ENCODE peak calls at places on chromosomes 6 and 20, in seven cellular contexts. V is HepG2, K is HCT116, A is H1, U is K562, Z is GM12878, M is SK-N-SH. R is an unnamed sample.

GRCh38 chr20:53581444-53582311 is 12.0 kb downstream of the ZNF217 start:
- DNase-seq in U (no peak), Z (no peak), V (no peak), K (no peak), A (no peak), M (no peak), R (no peak)

GRCh38 chr6:150940951-150941350 is 75.4 kb downstream of the MTHFD1L start:
- DNase-seq in A (no peak), V (no peak), M (no peak), U (no peak), K (no peak), Z (no peak), R (no peak)

GRCh38 chr6:159508966-159509365 is 184.1 kb downstream of the SOD2 start:
- DNase-seq in K (no peak), U (no peak), A (no peak), M (no peak), Z (no peak), V (no peak), R (no peak)

GRCh38 chr6:148971027-148971927 is 224.4 kb downstream of the UST start:
- DNase-seq in K (no peak), U (no peak), Z (no peak), V (no peak), A (no peak), M (no peak), R (no peak)

GRCh38 chr6:129416337-129416990 is 293.5 kb downstream of the ARHGAP18 start:
- DNase-seq in K (no peak), M (no peak), A (no peak), Z (no peak), V (no peak), U (no peak), R (no peak)

GRCh38 chr20:57080796-57081195 is 185.6 kb downstream of the BMP7 start:
- DNase-seq in A (no peak), V (no peak), U (no peak), Z (no peak), M (no peak), K (no peak), R (no peak)

GRCh38 chr20:34369265-34369664 is 6.2 kb downstream of the ITCH start:
- DNase-seq in M (no peak), A (no peak), K (no peak), U (no peak), V (no peak), Z (no peak), R (no peak)

GRCh38 chr20:19114410-19114809 is 98.0 kb upstream of the SLC24A3 start:
- DNase-seq in U (no peak), V (no peak), Z (peak; percentile 34), M (no peak), K (no peak), A (no peak), R (no peak)

GRCh38 chr6:93848011-93848620 is 428.8 kb upstream of the EPHA7 start:
- DNase-seq in M (no peak), A (no peak), U (no peak), V (no peak), K (no peak), Z (no peak), R (no peak)

GRCh38 chr20:44104807-44105517 is 82.0 kb downstream of the JPH2 start:
- DNase-seq in V (no peak), K (no peak), Z (no peak), U (no peak), A (no peak), M (peak; percentile 52), R (no peak)

GRCh38 chr6:143614270-143614669 is 63.5 kb upstream of the PHACTR2 start:
- DNase-seq in M (no peak), V (no peak), Z (no peak), U (no peak), K (no peak), A (no peak), R (no peak)

GRCh38 chr20:36926653-36927200 is 24.8 kb downstream of the SAMHD1 start:
- DNase-seq in U (no peak), Z (no peak), A (no peak), M (no peak), V (no peak), K (no peak), R (no peak)

GRCh38 chr6:43993881-43994523 is 133.2 kb downstream of the MRPL14 start:
- DNase-seq in A (no peak), K (no peak), M (no peak), V (no peak), Z (no peak), U (no peak), R (no peak)

GRCh38 chr6:144033816-144034540 is 25.9 kb upstream of the PLAGL1 start:
- DNase-seq in K (no peak), A (no peak), V (no peak), M (no peak), U (no peak), Z (no peak), R (no peak)

GRCh38 chr6:158417760-158418098 is 105.5 kb downstream of the TULP4 start:
- DNase-seq in Z (no peak), K (no peak), A (no peak), U (no peak), V (no peak), M (no peak), R (no peak)

GRCh38 chr20:57397004-57397692 is 6.0 kb downstream of the RBM38 start:
- DNase-seq in M (no peak), K (no peak), V (no peak), U (no peak), A (no peak), Z (no peak), R (no peak)

GRCh38 chr6:149130093-149130872 is 187.2 kb upstream of the TAB2 start:
- DNase-seq in K (no peak), M (no peak), A (no peak), V (no peak), Z (no peak), U (no peak), R (no peak)

GRCh38 chr20:61114776-61115175 is 137.3 kb upstream of the CDH4 start:
- DNase-seq in Z (no peak), M (no peak), V (no peak), U (no peak), A (no peak), K (no peak), R (no peak)

GRCh38 chr20:33689973-33690372 is 3.8 kb upstream of the E2F1 start:
- DNase-seq in A (no peak), U (peak; percentile 57), Z (no peak), K (no peak), M (no peak), V (peak; percentile 50), R (no peak)

GRCh38 chr6:142935553-142936517 is 9.1 kb downstream of the HIVEP2 start:
- DNase-seq in A (no peak), Z (no peak), U (no peak), M (no peak), V (no peak), K (no peak), R (no peak)

GRCh38 chr6:17381429-17382147 is 11.8 kb upstream of the CAP2 start:
- DNase-seq in U (no peak), Z (no peak), V (no peak), M (no peak), K (no peak), A (no peak), R (no peak)

GRCh38 chr6:106199998-106200397 is 113.9 kb downstream of the PRDM1 start:
- DNase-seq in K (no peak), U (no peak), Z (no peak), V (no peak), M (no peak), A (no peak), R (no peak)

GRCh38 chr6:10146723-10147451 is 268.0 kb downstream of the TFAP2A start:
- DNase-seq in A (no peak), Z (peak; percentile 8), V (peak; percentile 44), U (peak; percentile 70), K (peak; percentile 40), M (peak; percentile 29), R (peak; percentile 25)

GRCh38 chr20:62951143-62951895 is 1.2 kb upstream of the SLC17A9 start:
- DNase-seq in V (no peak), K (no peak), A (no peak), M (no peak), Z (no peak), U (no peak), R (no peak)
- H3K9ac ChIP-seq in V (peak overlapping the region; percentile 95), K (peak overlapping the region; percentile 81), A (no peak overlapping the region), M (no peak overlapping the region), Z (no peak overlapping the region), U (no peak overlapping the region), R (no peak overlapping the region)

DNA sequence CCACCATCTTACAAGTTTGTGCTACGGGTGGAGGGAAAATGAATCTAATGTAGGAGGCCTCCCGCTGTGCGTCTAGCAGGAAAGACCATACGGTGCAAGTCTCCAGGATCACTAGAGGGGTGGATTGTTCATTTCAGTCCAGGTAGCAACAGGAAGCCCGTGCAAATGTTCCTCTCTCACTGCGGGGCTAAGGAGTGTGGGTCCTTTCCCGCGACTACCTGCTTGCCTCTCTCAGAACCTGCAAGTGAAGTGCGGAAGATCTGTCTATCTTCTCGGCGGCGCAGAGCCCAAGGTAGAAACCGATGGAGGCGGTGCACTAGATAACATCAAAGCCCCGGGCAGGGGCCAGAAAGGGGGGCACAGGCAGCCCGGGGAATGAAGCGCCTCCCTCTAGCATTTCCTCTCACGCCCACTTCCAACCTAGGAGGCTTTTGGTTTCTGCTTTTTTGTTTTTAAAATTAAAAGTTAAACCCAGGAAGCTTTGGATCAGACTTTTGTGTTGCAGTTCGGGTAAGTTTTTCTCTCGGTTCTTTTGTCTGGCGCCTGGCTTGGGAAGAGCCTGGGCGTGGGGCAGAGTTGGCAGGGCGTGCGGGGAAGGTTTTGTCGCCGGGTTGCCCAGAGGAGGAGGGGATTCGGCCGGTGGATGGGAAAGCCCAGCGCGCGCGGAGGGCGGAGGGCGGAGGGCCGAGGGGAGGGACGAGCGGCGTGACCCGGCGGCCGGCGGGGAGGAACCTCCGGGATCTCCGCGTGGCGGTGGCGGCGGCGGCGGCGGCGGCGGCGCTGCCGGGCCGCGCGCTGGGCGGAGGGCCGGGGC is 3.5 kb upstream of the HIVEP1 start:
- DNase-seq in V (peak; percentile 83), K (peak; percentile 49), A (no peak), Z (peak; percentile 43), M (peak; percentile 89), U (peak; percentile 86), R (peak; percentile 25)
- TF ChIP-seq YY1 in V (peak; percentile 6), K (no peak), A (no peak), Z (no peak), M (peak; percentile 23), U (no peak), R (no peak)

GRCh38 chr6:30828027-30828962 is 56.0 kb upstream of the DDR1 start:
- DNase-seq in K (no peak), Z (no peak), V (peak; percentile 85), M (peak; percentile 80), A (no peak), U (peak; percentile 94), R (no peak)
- H3K4me3 ChIP-seq in K (no peak overlapping the region), Z (no peak overlapping the region), V (peak overlapping the region; percentile 45), M (no peak overlapping the region), A (no peak overlapping the region), U (no peak overlapping the region), R (no peak overlapping the region)

DNA sequence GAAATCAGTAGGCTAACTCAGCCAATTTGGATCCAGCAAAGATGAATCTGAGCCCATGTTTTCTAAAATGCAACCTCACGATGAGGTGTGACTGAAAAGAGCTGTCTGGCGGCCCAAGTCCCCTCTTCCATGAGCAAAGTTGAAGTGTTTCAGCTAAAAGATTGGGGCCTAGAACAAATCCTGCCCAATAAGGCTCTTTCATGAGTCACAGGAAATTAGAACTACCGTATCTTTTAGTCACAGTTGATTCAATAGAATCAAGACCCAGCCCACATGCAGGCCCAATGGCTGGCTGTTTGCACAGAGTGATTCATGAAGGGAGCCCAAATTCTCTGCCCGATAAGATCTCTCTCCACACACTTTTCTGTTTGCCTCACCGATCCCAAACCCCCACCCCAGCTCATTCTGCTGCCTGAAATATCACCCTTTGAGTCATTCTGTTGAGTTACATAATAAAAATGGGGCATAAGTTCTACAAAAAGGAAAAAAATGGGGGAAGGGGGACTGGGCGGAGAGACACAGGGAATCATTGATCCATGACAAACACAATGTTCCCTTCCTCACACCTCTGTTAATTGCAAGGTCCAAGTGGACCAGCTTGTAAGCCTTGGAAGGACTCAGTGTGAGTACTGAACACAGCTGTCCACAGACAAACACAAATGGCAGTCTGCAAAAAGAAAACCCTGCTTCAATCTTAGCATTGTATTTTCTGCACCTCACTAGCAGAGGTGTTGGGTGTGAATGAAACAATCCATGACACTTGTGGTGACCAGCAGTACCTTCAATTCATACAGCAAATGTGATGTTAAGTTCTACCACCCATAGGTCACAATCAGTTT is 13.8 kb downstream of the FOXQ1 start:
- DNase-seq in V (peak; percentile 99), U (no peak), K (peak; percentile 37), Z (no peak), A (no peak), M (no peak), R (no peak)
- H3K9ac ChIP-seq in V (peak overlapping the region; percentile 50), U (no peak overlapping the region), K (peak overlapping the region; percentile 23), Z (no peak overlapping the region), A (no peak overlapping the region), M (no peak overlapping the region), R (no peak overlapping the region)